ENCODE peak calls at places on chromosome 13, in five cellular contexts. Z, D, K, O and G are unnamed samples.

GRCh38 chr13:84925443-84925842 is 873.8 kb downstream of the SLITRK6 start:
- DNase-seq in Z (no peak), D (no peak), K (no peak), O (no peak), G (no peak)

GRCh38 chr13:64529874-64530485 is 2700.2 kb downstream of the PCDH9 start:
- DNase-seq in Z (peak), D (no peak), K (no peak), O (peak), G (no peak)

GRCh38 chr13:24741791-24742190 is 22.2 kb upstream of the RNF17 start:
- DNase-seq in Z (no peak), D (no peak), K (no peak), O (no peak), G (no peak)

GRCh38 chr13:82176761-82177160 is 1705.5 kb downstream of the SLITRK1 start:
- DNase-seq in Z (no peak), D (no peak), K (no peak), O (no peak), G (no peak)

GRCh38 chr13:45949161-45949560 is 97.6 kb upstream of the SIAH3 start:
- DNase-seq in Z (no peak), D (no peak), K (no peak), O (no peak), G (no peak)

GRCh38 chr13:45521292-45521691 is 56.6 kb downstream of the COG3 start:
- DNase-seq in Z (no peak), D (no peak), K (no peak), O (no peak), G (no peak)

GRCh38 chr13:34458756-34459462 is 483.2 kb upstream of the NBEA start:
- DNase-seq in Z (no peak), D (no peak), K (no peak), O (no peak), G (no peak)

GRCh38 chr13:24716446-24716845 is 36.2 kb downstream of the ATP12A start:
- DNase-seq in Z (no peak), D (no peak), K (no peak), O (peak), G (no peak)

GRCh38 chr13:70723732-70724131 is 615.5 kb upstream of the KLHL1 start:
- DNase-seq in Z (no peak), D (no peak), K (no peak), O (no peak), G (no peak)

GRCh38 chr13:80132741-80133601 is 208.0 kb downstream of the SPRY2 start:
- DNase-seq in Z (peak), D (peak), K (peak), O (peak), G (no peak)

GRCh38 chr13:52348983-52349780 is 56.8 kb downstream of the THSD1 start:
- DNase-seq in Z (no peak), D (no peak), K (no peak), O (peak), G (no peak)

GRCh38 chr13:52345631-52346251 is 60.2 kb downstream of the THSD1 start:
- DNase-seq in Z (no peak), D (no peak), K (no peak), O (no peak), G (no peak)

GRCh38 chr13:52348081-52348480 is 57.9 kb downstream of the THSD1 start:
- DNase-seq in Z (no peak), D (no peak), K (no peak), O (no peak), G (no peak)

GRCh38 chr13:52344108-52344507 is 61.9 kb downstream of the THSD1 start:
- DNase-seq in Z (no peak), D (no peak), K (no peak), O (no peak), G (no peak)

DNA sequence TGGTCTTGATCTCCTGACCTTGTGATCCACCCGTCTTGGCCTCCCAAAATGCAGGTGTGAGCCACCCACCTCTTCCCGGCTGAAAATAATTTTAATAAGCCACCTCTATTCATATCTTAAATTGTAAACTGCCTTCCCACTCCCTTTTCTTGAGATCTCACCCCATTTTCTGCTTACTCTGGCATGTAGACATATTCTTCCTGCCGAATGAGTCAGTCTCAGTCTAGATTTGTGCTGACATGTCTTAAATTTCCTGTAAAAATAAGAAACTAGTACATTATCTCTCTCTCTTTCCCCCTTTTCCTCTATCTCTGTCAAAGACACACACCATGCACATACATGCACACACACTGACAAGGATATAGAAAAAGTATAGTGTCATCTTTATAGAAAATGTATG is 60.9 kb downstream of the THSD1 start:
- DNase-seq in Z (no peak), D (no peak), K (no peak), O (no peak), G (no peak)
- H3K27ac ChIP-seq in Z (no peak), D (peak), K (no peak), O (no peak), G (no peak)

GRCh38 chr13:19959141-19959830 is 759 bp downstream of the ZMYM2 start:
- DNase-seq in Z (peak), D (peak), K (peak), O (peak), G (peak)

GRCh38 chr13:19961484-19961883 is 3.0 kb downstream of the ZMYM2 start:
- DNase-seq in Z (no peak), D (no peak), K (no peak), O (no peak), G (no peak)

GRCh38 chr13:19961924-19962323 is 3.4 kb downstream of the ZMYM2 start:
- DNase-seq in Z (no peak), D (no peak), K (no peak), O (no peak), G (no peak)

GRCh38 chr13:19959831-19960672 is 1.5 kb downstream of the ZMYM2 start:
- DNase-seq in Z (peak), D (peak), K (peak), O (peak), G (peak)

GRCh38 chr13:19960673-19961015 is 2.1 kb downstream of the ZMYM2 start:
- DNase-seq in Z (no peak), D (no peak), K (no peak), O (no peak), G (peak)
- H3K27ac ChIP-seq in Z (no peak), D (peak), K (no peak), O (no peak), G (peak)

GRCh38 chr13:33206945-33207615 is 78.5 kb downstream of the STARD13 start:
- DNase-seq in Z (no peak), D (no peak), K (no peak), O (no peak), G (no peak)

GRCh38 chr13:33206425-33206824 is 79.1 kb downstream of the STARD13 start:
- DNase-seq in Z (no peak), D (no peak), K (no peak), O (no peak), G (no peak)

GRCh38 chr13:33205804-33206221 is 79.7 kb downstream of the STARD13 start:
- DNase-seq in Z (peak), D (no peak), K (no peak), O (no peak), G (peak)

GRCh38 chr13:33207616-33207964 is 78.0 kb downstream of the STARD13 start:
- DNase-seq in Z (no peak), D (no peak), K (no peak), O (no peak), G (no peak)

DNA sequence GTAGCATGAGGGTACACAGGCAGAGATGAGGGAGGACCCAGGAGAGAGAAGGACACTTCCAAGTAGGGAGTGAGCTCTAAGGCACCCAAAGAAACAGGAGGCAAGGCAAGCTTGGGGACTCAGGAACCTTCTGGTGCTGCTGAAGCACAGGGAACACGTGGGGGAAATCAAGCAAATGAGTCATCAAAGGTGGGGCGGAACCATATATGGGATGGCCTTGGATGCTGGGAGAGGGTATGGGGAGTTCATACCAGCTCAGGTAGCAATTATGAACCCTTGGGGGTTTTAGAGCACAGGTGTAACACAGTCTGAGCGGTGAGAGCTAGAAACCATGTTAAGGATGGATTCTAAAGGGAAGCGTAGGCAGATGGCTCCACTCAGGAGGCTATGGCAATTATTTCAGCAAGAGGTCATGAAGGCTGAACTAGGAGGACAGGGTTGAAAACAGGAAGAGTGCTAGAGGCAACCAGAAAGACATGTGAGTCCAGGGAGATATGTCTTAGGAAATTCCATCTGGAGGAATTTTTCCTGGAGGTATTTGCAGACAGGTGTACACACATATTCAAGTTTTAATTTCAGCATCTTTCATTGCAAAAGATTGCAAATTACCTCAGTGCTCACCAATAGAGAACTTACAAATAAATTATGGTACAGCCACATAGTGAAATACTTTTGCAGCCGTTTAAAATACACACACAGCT is 77.1 kb downstream of the STARD13 start:
- DNase-seq in Z (no peak), D (no peak), K (no peak), O (no peak), G (no peak)
- H3K27ac ChIP-seq in Z (no peak), D (peak), K (no peak), O (no peak), G (no peak)

GRCh38 chr13:40402931-40403412 is 263.5 kb downstream of the FOXO1 start:
- DNase-seq in Z (no peak), D (no peak), K (no peak), O (peak), G (no peak)
- H3K27ac ChIP-seq in Z (no peak), D (peak), K (peak), O (no peak), G (no peak)

GRCh38 chr13:74574964-74575728 is 440.9 kb upstream of the KLF12 start:
- DNase-seq in Z (no peak), D (no peak), K (no peak), O (peak), G (no peak)

GRCh38 chr13:74571811-74572210 is 437.6 kb upstream of the KLF12 start:
- DNase-seq in Z (no peak), D (no peak), K (no peak), O (peak), G (no peak)

GRCh38 chr13:74573654-74574053 is 439.4 kb upstream of the KLF12 start:
- DNase-seq in Z (peak), D (peak), K (no peak), O (peak), G (no peak)

GRCh38 chr13:74576504-74576903 is 442.3 kb upstream of the KLF12 start:
- DNase-seq in Z (no peak), D (no peak), K (no peak), O (peak), G (no peak)

DNA sequence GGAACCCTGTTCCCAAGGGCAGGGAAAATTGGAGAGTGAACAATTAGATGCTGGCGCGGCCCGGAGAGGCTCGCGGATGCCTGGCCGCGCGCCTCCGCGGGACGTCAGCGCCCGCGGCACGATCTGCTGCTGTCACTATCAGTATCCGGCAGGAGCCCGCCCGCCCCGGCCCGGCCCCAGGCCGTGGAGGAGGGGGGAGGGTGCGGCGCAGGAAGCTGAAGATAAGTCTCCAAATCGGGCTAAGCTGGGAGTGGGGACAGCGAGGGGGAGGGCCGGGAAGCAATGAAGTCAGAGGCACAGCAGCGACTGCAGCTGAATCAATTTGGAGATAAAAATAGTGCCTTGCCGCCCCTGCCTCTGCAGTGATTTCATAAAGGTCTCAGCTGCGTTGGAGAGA is 441.5 kb upstream of the KLF12 start:
- DNase-seq in Z (peak), D (peak), K (peak), O (peak), G (peak)
- H3K27ac ChIP-seq in Z (no peak), D (peak), K (no peak), O (peak), G (no peak)

DNA sequence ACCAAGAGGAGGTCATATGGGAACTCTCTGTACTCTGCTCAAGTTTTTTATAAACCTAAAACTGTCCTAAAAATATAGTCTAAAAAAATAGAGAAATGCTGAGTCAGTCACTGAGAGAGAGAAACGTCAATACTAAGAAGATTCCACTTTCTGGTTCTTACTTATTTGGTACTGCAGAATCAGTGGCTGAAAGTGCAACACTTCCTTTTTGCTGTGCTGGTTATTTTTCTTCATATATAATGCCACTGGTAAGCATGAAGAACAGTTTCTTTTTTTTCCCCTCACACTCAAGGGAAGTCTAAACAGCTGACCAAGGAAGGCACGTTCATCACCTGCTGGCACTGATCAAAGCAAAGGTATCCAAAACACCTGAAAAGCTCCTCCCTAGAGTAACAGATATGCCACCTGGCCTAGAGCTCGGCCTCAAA is 44.3 kb upstream of the N4BP2L1 start:
- DNase-seq in Z (no peak), D (no peak), K (no peak), O (no peak), G (peak)
- H3K27ac ChIP-seq in Z (no peak), D (peak), K (peak), O (no peak), G (peak)

GRCh38 chr13:20923272-20923671 is 20.7 kb upstream of the XPO4 start:
- DNase-seq in Z (no peak), D (no peak), K (no peak), O (no peak), G (no peak)
- H3K27ac ChIP-seq in Z (no peak), D (no peak), K (no peak), O (no peak), G (no peak)

GRCh38 chr13:51730927-51731326 is 73.0 kb downstream of the DHRS12 start:
- DNase-seq in Z (no peak), D (no peak), K (no peak), O (no peak), G (no peak)

GRCh38 chr13:51731759-51732158 is 72.2 kb downstream of the DHRS12 start:
- DNase-seq in Z (no peak), D (no peak), K (no peak), O (no peak), G (no peak)

GRCh38 chr13:51728275-51728673 is 75.7 kb downstream of the DHRS12 start:
- DNase-seq in Z (no peak), D (no peak), K (no peak), O (no peak), G (no peak)

GRCh38 chr13:51728972-51729371 is 75.0 kb downstream of the DHRS12 start:
- DNase-seq in Z (no peak), D (no peak), K (no peak), O (no peak), G (no peak)

GRCh38 chr13:51729853-51730553 is 74.0 kb downstream of the DHRS12 start:
- DNase-seq in Z (no peak), D (no peak), K (peak), O (peak), G (no peak)
- H3K27ac ChIP-seq in Z (no peak), D (peak), K (peak), O (peak), G (no peak)

GRCh38 chr13:23615677-23616076 is 45.5 kb downstream of the TNFRSF19 start:
- DNase-seq in Z (peak), D (no peak), K (no peak), O (peak), G (no peak)
- H3K27ac ChIP-seq in Z (no peak), D (no peak), K (no peak), O (no peak), G (no peak)

GRCh38 chr13:32252812-32253440 is 62.2 kb downstream of the ZAR1L start:
- DNase-seq in Z (no peak), D (no peak), K (no peak), O (no peak), G (no peak)
- H3K27ac ChIP-seq in Z (no peak), D (peak), K (peak), O (no peak), G (no peak)